ENCODE peak calls at places on chromosomes 3 and 15, in nine cellular contexts. Z is breast epithelium, L is AG04450, H is astrocyte of the spinal cord, D is IMR-90, O is lower leg skin, Q is thoracic aorta, V is uterus, U is suprapubic skin. R is an unnamed sample.

GRCh38 chr3:11236588-11237461 is 35.4 kb upstream of the ATG7 start:
- DNase-seq in Z (peak; percentile 65), L (peak; percentile 38), H (peak; percentile 30), D (peak; percentile 69), O (peak; percentile 55), Q (no peak), V (peak; percentile 38), U (peak; percentile 71), R (peak; percentile 65)

GRCh38 chr3:3286014-3286413 is 106.5 kb upstream of the CRBN start:
- DNase-seq in Z (no peak), L (no peak), H (no peak), D (no peak), O (no peak), Q (no peak), V (no peak), U (no peak), R (no peak)

GRCh38 chr15:97691799-97692198 is 268.7 kb upstream of the ARRDC4 start:
- DNase-seq in Z (no peak), L (no peak), H (no peak), D (no peak), O (no peak), Q (no peak), V (no peak), U (no peak), R (no peak)

GRCh38 chr3:122005033-122005565 is 16.9 kb downstream of the ILDR1 start:
- DNase-seq in Z (no peak), L (no peak), H (no peak), D (no peak), O (no peak), Q (no peak), V (no peak), U (no peak), R (no peak)

GRCh38 chr3:100297784-100298183 is 36.8 kb upstream of the NIT2 start:
- DNase-seq in Z (no peak), L (peak; percentile 3), H (peak; percentile 20), D (peak; percentile 67), O (no peak), Q (no peak), V (no peak), U (no peak), R (no peak)

GRCh38 chr3:159852821-159853505 is 135.7 kb upstream of the IL12A start:
- DNase-seq in Z (no peak), L (no peak), H (peak; percentile 67), D (peak; percentile 56), O (no peak), Q (no peak), V (peak; percentile 55), U (no peak), R (no peak)

GRCh38 chr15:58639992-58640391 is 109.5 kb downstream of the ADAM10 start:
- DNase-seq in Z (no peak), L (no peak), H (no peak), D (no peak), O (no peak), Q (no peak), V (no peak), U (no peak), R (no peak)

GRCh38 chr15:82951472-82952155 is 906 bp downstream of the HOMER2 start:
- DNase-seq in Z (no peak), L (no peak), H (peak; percentile 19), D (no peak), O (no peak), Q (no peak), V (no peak), U (no peak), R (no peak)

GRCh38 chr3:175704366-175705041 is 845.4 kb downstream of the NAALADL2 start:
- DNase-seq in Z (no peak), L (no peak), H (no peak), D (peak; percentile 7), O (no peak), Q (no peak), V (no peak), U (no peak), R (no peak)

GRCh38 chr3:154464440-154465148 is 34.6 kb upstream of the GPR149 start:
- DNase-seq in Z (no peak), L (no peak), H (no peak), D (no peak), O (no peak), Q (no peak), V (no peak), U (no peak), R (no peak)

GRCh38 chr3:187456268-187456667 is 88.1 kb downstream of the RTP4 start:
- DNase-seq in Z (no peak), L (no peak), H (peak; percentile 25), D (no peak), O (peak; percentile 23), Q (peak; percentile 38), V (peak; percentile 25), U (no peak), R (no peak)

GRCh38 chr3:190722181-190722905 is 140.2 kb downstream of the GMNC start:
- DNase-seq in Z (no peak), L (no peak), H (no peak), D (peak; percentile 33), O (no peak), Q (no peak), V (no peak), U (no peak), R (no peak)

GRCh38 chr3:177041021-177041729 is 156.1 kb downstream of the TBL1XR1 start:
- DNase-seq in Z (no peak), L (no peak), H (no peak), D (peak; percentile 25), O (peak; percentile 84), Q (no peak), V (peak; percentile 44), U (peak; percentile 73), R (no peak)

GRCh38 chr3:47225310-47225906 is 57.2 kb downstream of the KIF9 start:
- DNase-seq in Z (no peak), L (peak; percentile 3), H (peak; percentile 25), D (peak; percentile 56), O (no peak), Q (no peak), V (no peak), U (no peak), R (no peak)

GRCh38 chr3:80233576-80233975 is 465.8 kb upstream of the ROBO1 start:
- DNase-seq in Z (no peak), L (no peak), H (peak; percentile 29), D (peak; percentile 2), O (no peak), Q (no peak), V (no peak), U (no peak), R (no peak)

GRCh38 chr3:132256984-132257383 is 60.2 kb upstream of the ACP3 start:
- DNase-seq in Z (no peak), L (peak; percentile 7), H (peak; percentile 51), D (peak; percentile 56), O (no peak), Q (no peak), V (no peak), U (no peak), R (no peak)

DNA sequence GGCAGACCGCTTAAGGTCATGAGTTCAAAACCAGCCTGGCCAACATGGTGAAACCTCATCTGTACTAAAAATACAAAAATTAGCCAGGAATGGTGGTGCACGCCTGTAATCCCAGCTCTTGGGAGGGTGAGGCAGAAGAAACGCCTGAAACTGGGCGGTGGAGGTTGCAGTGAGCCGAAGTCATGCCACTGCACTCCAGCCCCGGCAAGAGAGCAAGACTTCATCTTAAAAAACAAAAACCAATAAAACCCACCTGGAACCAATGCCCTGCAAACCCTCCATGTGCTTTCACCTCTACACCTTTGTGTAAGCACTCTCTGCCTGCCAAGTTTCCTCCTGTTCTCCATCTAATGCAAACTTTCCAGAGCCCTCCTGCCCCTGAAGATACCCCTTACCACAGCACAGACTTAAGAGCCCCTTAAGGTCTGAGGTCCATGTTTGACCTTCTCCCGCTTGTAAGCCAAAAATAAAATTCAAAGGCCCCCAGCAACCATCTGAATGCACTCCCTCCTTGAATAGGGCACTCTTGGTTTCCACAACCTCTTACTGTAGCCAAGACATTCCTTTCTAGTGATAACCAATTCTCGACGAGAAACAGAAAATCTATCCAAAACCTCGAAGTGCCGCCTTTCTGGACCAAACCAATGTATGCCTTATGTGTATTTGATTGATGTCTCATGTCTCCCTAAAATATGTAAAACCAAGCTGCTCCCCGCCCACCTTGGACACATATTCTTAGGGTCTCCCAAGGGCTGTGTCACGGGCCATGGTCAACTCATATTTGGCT is 3.0 kb downstream of the RPL32 start:
- DNase-seq in Z (no peak), L (no peak), H (no peak), D (peak; percentile 29), O (no peak), Q (no peak), V (no peak), U (no peak), R (no peak)
- H3K4me3 ChIP-seq in Z (peak overlapping the region; percentile 9), L (peak overlapping the region; percentile 31), H (no peak overlapping the region), D (no peak overlapping the region), O (no peak overlapping the region), Q (no peak overlapping the region), V (no peak overlapping the region), U (no peak overlapping the region), R (no peak overlapping the region)

GRCh38 chr3:172885704-172886103 is 135.2 kb downstream of the ECT2 start:
- DNase-seq in Z (no peak), L (no peak), H (no peak), D (no peak), O (no peak), Q (no peak), V (no peak), U (no peak), R (no peak)
- H3K4me3 ChIP-seq in Z (no peak overlapping the region), L (no peak overlapping the region), H (no peak overlapping the region), D (no peak overlapping the region), O (no peak overlapping the region), Q (no peak overlapping the region), V (no peak overlapping the region), U (no peak overlapping the region), R (no peak overlapping the region)

DNA sequence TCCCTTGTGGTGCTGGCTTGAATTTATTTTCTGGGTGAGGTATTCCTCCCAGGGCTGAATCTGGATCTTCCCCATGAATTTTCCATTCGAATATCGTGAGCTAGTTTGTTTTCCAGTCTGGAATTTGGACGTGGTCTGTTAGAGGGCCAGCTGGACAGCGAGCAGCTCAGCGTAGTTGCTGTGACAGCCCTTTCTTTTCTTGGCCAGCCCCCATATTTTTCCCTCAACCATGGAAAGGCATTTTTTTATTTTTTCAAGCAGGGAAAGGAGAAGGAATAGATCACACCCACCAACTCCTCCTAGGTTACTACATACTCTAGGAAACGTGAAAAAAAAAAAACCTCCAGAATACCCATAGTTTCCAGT is 152.0 kb downstream of the KLHL25 start:
- DNase-seq in Z (no peak), L (no peak), H (peak; percentile 59), D (peak; percentile 55), O (peak; percentile 70), Q (peak; percentile 44), V (peak; percentile 85), U (peak; percentile 75), R (no peak)
- H3K4me3 ChIP-seq in Z (peak overlapping the region; percentile 44), L (no peak overlapping the region), H (no peak overlapping the region), D (peak overlapping the region; percentile 14), O (no peak overlapping the region), Q (peak overlapping the region; percentile 62), V (no peak overlapping the region), U (peak overlapping the region; percentile 7), R (no peak overlapping the region)

DNA sequence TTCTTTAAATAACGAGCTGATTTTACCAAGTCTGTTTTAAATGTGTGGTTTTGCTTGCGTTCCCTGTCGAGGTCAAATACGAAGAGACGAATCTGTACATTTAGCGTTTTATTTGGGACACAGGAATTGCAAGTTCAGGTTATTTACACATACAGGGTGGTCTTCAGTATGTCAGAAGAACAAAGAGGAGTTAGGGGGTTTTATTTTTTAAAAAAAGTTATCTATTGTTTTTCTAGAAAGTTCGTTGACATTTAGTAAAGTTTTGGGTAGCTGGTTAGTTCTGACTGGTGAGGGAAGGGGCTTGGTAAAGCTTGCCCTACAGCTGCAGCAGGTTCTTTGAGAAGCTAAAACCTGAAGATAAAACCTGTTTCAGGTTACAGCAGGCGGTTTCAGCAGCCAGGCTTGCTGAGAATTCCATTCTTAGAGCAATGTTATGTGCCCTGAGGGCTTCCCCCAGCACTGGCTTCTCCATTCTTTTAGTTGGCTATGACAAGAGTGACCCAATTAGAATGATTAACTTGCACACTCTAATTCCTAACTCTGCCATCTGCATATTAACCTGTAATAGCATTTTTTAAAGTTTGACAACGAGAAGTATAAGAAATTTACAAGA is 810 bp upstream of the ZNF280D start:
- DNase-seq in Z (no peak), L (no peak), H (no peak), D (no peak), O (no peak), Q (no peak), V (no peak), U (no peak), R (peak; percentile 19)
- H3K4me3 ChIP-seq in Z (peak overlapping the region; percentile 87), L (no peak overlapping the region), H (no peak overlapping the region), D (no peak overlapping the region), O (no peak overlapping the region), Q (peak overlapping the region; percentile 75), V (peak overlapping the region; percentile 47), U (peak overlapping the region; percentile 80), R (peak overlapping the region; percentile 86)